ENCODE peak calls at places on chromosomes 12 and 14, in four cellular contexts. G is upper lobe of right lung; B is CD8-positive, alpha-beta T cell; K is ovary. Q is an unnamed sample.

GRCh38 chr14:103700753-103701490 is 14.3 kb downstream of the XRCC3 start:
- DNase-seq in B (no peak), G (no peak), K (no peak), Q (no peak)

GRCh38 chr12:54173066-54173726 is 15.6 kb downstream of the SMUG1 start:
- DNase-seq in G (no peak), B (peak), K (peak), Q (no peak)

GRCh38 chr14:23182372-23183014 is 967 bp downstream of the SLC7A8 start:
- DNase-seq in K (peak), B (peak), G (peak), Q (no peak)

GRCh38 chr12:93886533-93887511 is 209.6 kb downstream of the CRADD start:
- DNase-seq in B (no peak), K (no peak), G (no peak), Q (no peak)

GRCh38 chr12:4865246-4865645 is 44.5 kb upstream of the KCNA1 start:
- DNase-seq in B (no peak), G (no peak), K (no peak), Q (no peak)

GRCh38 chr14:95288672-95289322 is 30.9 kb downstream of the CLMN start:
- DNase-seq in B (no peak), G (no peak), K (no peak), Q (no peak)

GRCh38 chr12:53456654-53457366 is 4.9 kb downstream of the PCBP2 start:
- DNase-seq in K (no peak), B (no peak), G (no peak), Q (no peak)

GRCh38 chr12:70068743-70069142 is 174.5 kb upstream of the CNOT2 start:
- DNase-seq in G (no peak), B (no peak), K (no peak), Q (no peak)

GRCh38 chr12:89439946-89440345 is 84.7 kb downstream of the GALNT4 start:
- DNase-seq in B (no peak), K (no peak), G (no peak), Q (no peak)

GRCh38 chr12:3715999-3716398 is 36.9 kb downstream of the CRACR2A start:
- DNase-seq in G (no peak), B (no peak), K (no peak), Q (no peak)

GRCh38 chr12:92070054-92070863 is 75.4 kb downstream of the BTG1 start:
- DNase-seq in B (no peak), K (no peak), G (no peak), Q (no peak)

GRCh38 chr12:107660230-107660629 is 25.4 kb upstream of the PWP1 start:
- DNase-seq in G (no peak), B (no peak), K (no peak), Q (no peak)

GRCh38 chr14:73740921-73741326 is 26.7 kb upstream of the PNMA1 start:
- DNase-seq in K (peak), G (peak), B (no peak), Q (no peak)

GRCh38 chr12:113461666-113462065 is 10.0 kb downstream of the LHX5 start:
- DNase-seq in B (no peak), K (no peak), G (no peak), Q (no peak)

GRCh38 chr14:33508663-33509062 is 442.2 kb downstream of the EGLN3 start:
- DNase-seq in B (no peak), K (no peak), G (no peak), Q (no peak)

GRCh38 chr12:124754491-124754890 is 109.2 kb downstream of the SCARB1 start:
- DNase-seq in K (no peak), G (no peak), B (no peak), Q (no peak)

GRCh38 chr12:21774358-21775129 is at the start of gene KCNJ8:
- DNase-seq in K (peak), G (peak), B (no peak), Q (no peak)

GRCh38 chr12:114314974-114315720 is 90.8 kb downstream of the TBX5 start:
- DNase-seq in B (no peak), K (no peak), G (no peak), Q (no peak)

GRCh38 chr12:112097641-112098040 is 10.9 kb downstream of the NAA25 start:
- DNase-seq in G (peak), B (no peak), K (no peak), Q (no peak)

GRCh38 chr12:52873832-52874572 is 25.2 kb upstream of the KRT78 start:
- DNase-seq in B (peak), G (peak), K (peak), Q (no peak)

GRCh38 chr14:93089501-93090269 is 26.0 kb downstream of the ITPK1 start:
- DNase-seq in G (no peak), K (no peak), B (no peak), Q (no peak)

GRCh38 chr14:105383083-105383730 is 15.1 kb upstream of the TEX22 start:
- DNase-seq in B (no peak), G (no peak), K (no peak), Q (no peak)

GRCh38 chr14:85296466-85297210 is 233.3 kb upstream of the FLRT2 start:
- DNase-seq in G (no peak), K (no peak), B (no peak), Q (no peak)

GRCh38 chr12:80979251-80979650 is 41.5 kb upstream of the LIN7A start:
- DNase-seq in K (no peak), G (no peak), B (no peak), Q (no peak)

GRCh38 chr12:79373896-79374499 is 316.8 kb downstream of the PAWR start:
- DNase-seq in K (peak), G (no peak), B (no peak), Q (no peak)

GRCh38 chr14:34231626-34232025 is 230.4 kb downstream of the SPTSSA start:
- DNase-seq in B (no peak), G (no peak), K (no peak), Q (no peak)

DNA sequence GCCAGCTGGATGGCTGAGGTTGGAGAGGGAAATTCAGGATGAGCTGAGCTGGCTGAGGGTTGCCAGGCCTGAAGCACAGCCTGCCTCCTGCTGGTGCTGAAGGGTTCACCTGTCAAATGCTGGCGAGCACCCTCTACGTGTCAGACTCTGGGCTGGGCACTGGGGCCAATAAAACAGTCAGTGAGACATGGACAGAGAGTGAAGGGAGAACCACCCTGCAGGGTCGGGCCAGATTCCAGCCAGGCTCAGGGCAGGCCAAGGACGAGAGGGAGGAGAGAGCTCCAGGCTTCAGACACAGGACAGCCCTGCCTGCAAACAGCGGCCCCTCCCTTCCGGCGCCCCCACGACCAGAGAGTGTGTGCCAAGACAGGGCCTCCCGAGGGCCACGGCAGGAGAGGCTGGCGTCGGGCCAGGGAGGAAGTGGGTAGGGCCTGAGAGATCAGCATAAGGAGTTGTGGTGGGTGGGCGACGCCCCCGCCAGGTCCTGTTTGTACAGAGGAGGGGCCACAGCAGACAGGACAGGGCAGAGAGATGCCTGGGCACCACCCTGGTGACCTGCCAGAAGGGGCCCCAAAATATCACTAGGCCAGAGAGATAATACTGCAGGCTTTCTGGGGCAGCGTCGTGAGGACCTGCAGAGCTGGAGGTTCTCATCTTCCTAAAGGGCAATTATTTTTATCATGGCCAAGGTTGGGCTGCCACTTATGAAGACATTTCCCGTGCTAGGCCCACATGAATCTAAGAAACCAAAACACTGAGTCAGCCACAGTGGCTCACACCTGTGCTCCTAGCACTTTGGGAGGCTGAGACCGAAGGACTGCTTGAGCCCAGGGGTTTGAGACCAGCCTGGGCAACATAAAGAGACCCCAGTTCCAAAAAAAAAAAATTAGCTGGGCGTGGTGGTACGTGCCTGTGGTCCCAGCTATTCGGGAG is 73.1 kb upstream of the GPR68 start:
- DNase-seq in G (peak), K (peak), B (peak), Q (peak)
- H3K27ac ChIP-seq in G (peak), K (no peak), B (peak), Q (peak)

GRCh38 chr12:109951751-109952150 is 44.4 kb downstream of the GIT2 start:
- DNase-seq in G (no peak), B (no peak), K (peak), Q (no peak)
- H3K27ac ChIP-seq in G (no peak), B (no peak), K (peak), Q (no peak)

DNA sequence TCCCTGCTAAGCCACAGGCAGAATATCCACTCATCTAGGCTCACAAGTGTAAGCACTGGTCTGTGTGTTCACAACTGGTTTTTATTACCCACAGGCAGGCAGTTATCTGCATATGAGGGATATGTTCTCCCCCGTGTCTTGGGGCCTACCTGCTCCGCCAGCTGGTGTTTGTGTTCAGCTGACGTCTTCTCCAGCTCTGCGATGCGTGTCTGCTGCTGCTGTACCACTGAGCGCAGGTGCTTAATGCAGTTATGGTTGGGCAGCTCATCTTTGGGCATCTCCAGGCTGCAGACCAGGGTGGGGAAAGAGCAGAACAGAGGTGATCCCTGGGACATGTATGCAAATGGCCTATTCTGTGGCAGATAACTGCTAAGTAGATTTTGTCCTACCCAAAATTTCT is 13.7 kb downstream of the RNF41 start:
- DNase-seq in K (no peak), G (no peak), B (no peak), Q (no peak)
- H3K27ac ChIP-seq in K (no peak), G (no peak), B (no peak), Q (no peak)

GRCh38 chr14:75579882-75580281 is 1.5 kb downstream of the FLVCR2 start:
- DNase-seq in B (no peak), G (no peak), K (no peak), Q (no peak)

GRCh38 chr14:75577090-75577489 is 1.3 kb upstream of the FLVCR2 start:
- DNase-seq in G (no peak), B (no peak), K (no peak), Q (no peak)

GRCh38 chr14:75578786-75579781 is 664 bp downstream of the FLVCR2 start:
- DNase-seq in G (peak), B (no peak), K (peak), Q (no peak)

GRCh38 chr14:75578099-75578785 is at the start of gene FLVCR2:
- DNase-seq in G (peak), K (peak), B (peak), Q (no peak)

DNA sequence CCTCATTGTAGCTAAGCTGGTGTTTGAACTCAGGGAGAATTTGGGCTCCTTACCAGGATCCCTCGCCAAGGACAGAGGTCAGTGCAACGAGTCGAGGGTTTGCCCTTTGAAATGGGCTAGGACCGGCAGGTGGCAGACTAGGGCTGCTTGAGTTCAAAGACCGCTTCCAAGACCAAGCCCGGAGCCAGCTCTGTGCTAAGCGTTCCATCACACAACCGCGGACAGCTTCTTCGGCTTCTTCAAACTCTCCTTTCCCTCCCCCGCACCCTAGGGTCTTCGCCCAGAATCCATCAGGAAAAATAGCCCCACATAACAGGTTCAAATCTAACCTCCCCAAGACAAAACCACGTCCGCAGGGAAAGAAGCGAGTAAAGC is 709 bp upstream of the FLVCR2 start:
- DNase-seq in B (peak), G (peak), K (peak), Q (peak)
- H3K27ac ChIP-seq in B (no peak), G (peak), K (peak), Q (peak)

DNA sequence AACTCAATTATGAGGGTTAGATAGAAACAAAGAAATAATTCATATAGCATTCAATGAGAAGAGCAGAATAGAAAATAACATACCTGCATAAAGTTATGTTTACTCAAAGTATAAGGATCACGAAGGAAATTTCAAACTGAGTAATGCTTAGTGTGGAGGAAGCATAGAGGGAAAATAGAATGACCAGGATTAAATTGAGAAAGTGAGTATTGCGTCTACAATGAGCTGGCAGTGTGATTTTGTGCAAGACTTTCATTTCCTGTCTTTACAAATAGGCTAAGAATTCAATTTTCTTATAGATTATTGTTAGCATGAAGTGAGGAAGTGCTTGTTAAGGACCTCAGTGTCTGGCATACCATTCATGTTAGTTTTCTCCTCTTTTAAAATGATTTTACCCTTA is 12.0 kb downstream of the ADGRD1 start:
- DNase-seq in B (no peak), K (no peak), G (no peak), Q (no peak)
- H3K27ac ChIP-seq in B (no peak), K (no peak), G (no peak), Q (peak)

DNA sequence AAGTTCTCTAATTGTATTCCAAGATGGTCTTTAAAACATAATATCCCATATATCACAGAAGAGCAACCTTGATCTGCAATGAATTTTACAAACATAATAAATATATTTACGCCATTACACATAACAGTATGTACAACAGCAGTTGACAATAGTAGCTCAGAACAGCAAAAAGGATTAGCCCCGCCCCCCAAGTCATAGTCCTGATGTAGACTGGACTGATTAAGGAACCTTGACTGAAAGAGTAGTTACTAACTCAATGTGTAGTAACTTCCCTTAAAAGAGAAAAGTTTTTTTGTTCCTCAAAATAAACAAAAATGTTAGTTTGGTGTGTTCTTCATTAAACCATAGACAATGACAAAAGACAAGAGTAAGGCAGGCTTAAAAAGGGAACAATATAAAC is 44.5 kb downstream of the GTF2A1 start:
- DNase-seq in G (no peak), K (peak), B (no peak), Q (no peak)
- H3K27ac ChIP-seq in G (peak), K (peak), B (no peak), Q (no peak)

GRCh38 chr14:102568115-102568614 is 24.3 kb upstream of the RCOR1 start:
- DNase-seq in G (no peak), K (no peak), B (peak), Q (no peak)
- H3K27ac ChIP-seq in G (no peak), K (no peak), B (peak), Q (no peak)

GRCh38 chr12:122811777-122812176 is 23.5 kb upstream of the HIP1R start:
- DNase-seq in B (no peak), G (no peak), K (no peak), Q (no peak)

GRCh38 chr12:122807651-122808050 is 27.6 kb upstream of the HIP1R start:
- DNase-seq in G (no peak), B (no peak), K (no peak), Q (no peak)

GRCh38 chr12:122819209-122819805 is 15.9 kb upstream of the HIP1R start:
- DNase-seq in K (no peak), B (no peak), G (no peak), Q (no peak)

DNA sequence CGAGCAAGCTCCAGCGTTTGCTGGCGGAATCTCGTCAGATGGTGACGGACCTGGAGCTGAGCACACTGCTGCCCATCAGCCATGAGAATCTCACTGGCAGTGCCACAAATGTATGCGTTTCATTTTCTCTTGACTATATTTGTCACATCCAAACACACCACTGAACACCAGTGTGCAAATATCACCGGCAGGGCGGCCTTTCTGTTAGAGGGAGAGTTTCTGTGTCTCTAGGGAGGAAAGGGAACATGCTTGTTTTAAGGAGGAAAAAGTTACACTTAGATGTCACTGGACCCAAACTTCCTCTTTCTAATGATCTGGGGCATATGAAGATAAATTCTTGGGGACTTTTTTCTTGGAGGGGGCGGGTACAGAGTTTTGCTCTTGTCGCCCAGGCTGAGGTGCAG is 21.9 kb upstream of the HIP1R start:
- DNase-seq in B (no peak), K (no peak), G (no peak), Q (no peak)
- H3K27ac ChIP-seq in B (no peak), K (no peak), G (no peak), Q (no peak)

GRCh38 chr14:68822964-68823363 is 30.1 kb upstream of the ZFP36L1 start:
- DNase-seq in B (no peak), K (no peak), G (no peak), Q (no peak)

GRCh38 chr14:68820999-68821683 is 28.3 kb upstream of the ZFP36L1 start:
- DNase-seq in G (no peak), B (no peak), K (no peak), Q (no peak)

GRCh38 chr14:68823434-68824206 is 30.8 kb upstream of the ZFP36L1 start:
- DNase-seq in K (no peak), G (no peak), B (no peak), Q (no peak)

GRCh38 chr14:68820536-68820935 is 27.7 kb upstream of the ZFP36L1 start:
- DNase-seq in K (no peak), G (no peak), B (no peak), Q (no peak)

DNA sequence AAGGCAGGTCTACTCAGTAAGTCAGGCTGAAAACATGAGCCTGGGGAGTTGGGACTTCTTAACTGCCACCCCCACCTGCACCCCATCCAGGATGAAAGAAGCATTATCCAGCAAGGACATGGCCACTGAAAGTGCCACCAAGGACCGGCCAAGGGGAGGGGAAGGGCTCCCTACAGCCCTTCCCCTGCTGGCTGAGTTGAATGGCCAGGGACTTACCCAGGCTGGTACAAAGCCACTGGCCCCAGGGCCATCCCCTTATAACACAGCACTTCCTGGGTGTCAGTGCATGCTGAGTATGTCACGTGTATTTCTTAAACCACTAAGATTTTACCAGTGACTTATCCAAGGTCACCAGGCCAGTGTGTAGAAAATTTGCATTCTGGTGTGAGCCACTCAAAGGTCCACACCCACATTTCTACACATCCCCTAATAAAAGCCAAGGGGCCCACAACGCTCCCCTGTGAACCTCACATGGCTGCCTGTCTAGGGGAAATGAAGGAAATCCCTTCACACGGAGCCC is 29.3 kb upstream of the ZFP36L1 start:
- DNase-seq in B (no peak), G (no peak), K (no peak), Q (no peak)
- H3K27ac ChIP-seq in B (no peak), G (no peak), K (no peak), Q (peak)

GRCh38 chr14:61654026-61654425 is 41.3 kb upstream of the HIF1A start:
- DNase-seq in G (no peak), K (no peak), B (no peak), Q (no peak)

GRCh38 chr14:61655777-61656176 is 39.5 kb upstream of the HIF1A start:
- DNase-seq in B (no peak), K (no peak), G (no peak), Q (no peak)

GRCh38 chr14:61651355-61651754 is 44.0 kb upstream of the HIF1A start:
- DNase-seq in B (no peak), K (no peak), G (no peak), Q (no peak)

GRCh38 chr14:61652526-61653262 is 42.6 kb upstream of the HIF1A start:
- DNase-seq in G (no peak), K (no peak), B (no peak), Q (no peak)

GRCh38 chr14:61653507-61653906 is 41.8 kb upstream of the HIF1A start:
- DNase-seq in G (no peak), B (no peak), K (peak), Q (no peak)
- H3K27ac ChIP-seq in G (no peak), B (no peak), K (no peak), Q (no peak)